ENCODE peak calls at places on chromosomes 3 and 15, in six cellular contexts. L is heart left ventricle, F is Peyer's patch, G is lower leg skin, A is ovary, N is endothelial cell of umbilical vein. Y is an unnamed sample.
A peak's percentile ranks its signal among the peaks of the same experiment; 100 is the strongest.

GRCh38 chr3:45078910-45079522 is 52.9 kb downstream of the CLEC3B start:
- DNase-seq in A (no peak), G (no peak), L (no peak), N (no peak), F (no peak), Y (peak; percentile 17)

GRCh38 chr15:92020765-92021164 is 167.3 kb downstream of the SLCO3A1 start:
- DNase-seq in A (no peak), F (no peak), N (no peak), L (no peak), G (no peak), Y (no peak)

GRCh38 chr3:193546129-193546528 is 8.6 kb downstream of the ATP13A4 start:
- DNase-seq in A (no peak), L (no peak), G (no peak), F (no peak), N (no peak), Y (no peak)

GRCh38 chr3:43091481-43091880 is 14.4 kb downstream of the POMGNT2 start:
- DNase-seq in L (no peak), A (no peak), F (no peak), G (no peak), N (no peak), Y (no peak)

GRCh38 chr3:45575491-45575923 is 19.0 kb upstream of the LIMD1 start:
- DNase-seq in L (no peak), N (no peak), A (no peak), F (no peak), G (no peak), Y (no peak)

GRCh38 chr15:71366522-71366921 is 251.3 kb downstream of the THSD4 start:
- DNase-seq in F (no peak), L (no peak), N (no peak), A (no peak), G (no peak), Y (no peak)

GRCh38 chr15:101024709-101025108 is 105.6 kb downstream of the LRRK1 start:
- DNase-seq in A (peak; percentile 8), L (peak; percentile 14), F (peak; percentile 6), N (no peak), G (peak; percentile 64), Y (no peak)

GRCh38 chr15:65595960-65596359 is 15.0 kb downstream of the INTS14 start:
- DNase-seq in N (peak; percentile 23), L (no peak), G (no peak), F (no peak), A (no peak), Y (peak; percentile 13)

GRCh38 chr15:57647071-57647790 is 55.5 kb downstream of the MYZAP start:
- DNase-seq in G (no peak), L (no peak), A (no peak), N (peak; percentile 77), F (no peak), Y (no peak)

GRCh38 chr3:49461443-49462171 is 8.5 kb upstream of the DAG1 start:
- DNase-seq in F (no peak), A (no peak), N (no peak), L (no peak), G (no peak), Y (no peak)

GRCh38 chr3:68832680-68833079 is 99.7 kb downstream of the TAFA4 start:
- DNase-seq in N (no peak), F (no peak), G (no peak), L (no peak), A (no peak), Y (no peak)
- TF ChIP-seq POLR2A in N (no peak), F (no peak), G (no peak), L (no peak), A (no peak), Y (no peak)

GRCh38 chr15:43777293-43777819 is 590 bp upstream of the ELL3 start:
- DNase-seq in N (peak; percentile 87), F (peak; percentile 77), G (peak; percentile 97), L (peak; percentile 82), A (peak; percentile 75), Y (peak; percentile 92)

GRCh38 chr15:43776101-43776717 is 557 bp downstream of the ELL3 start:
- DNase-seq in L (peak; percentile 39), F (peak; percentile 87), G (peak; percentile 91), N (no peak), A (peak; percentile 43), Y (no peak)

GRCh38 chr15:43779016-43779415 is 2.2 kb upstream of the ELL3 start:
- DNase-seq in F (no peak), A (no peak), N (no peak), L (no peak), G (no peak), Y (no peak)

GRCh38 chr15:43775411-43775965 is 1.3 kb downstream of the ELL3 start:
- DNase-seq in F (no peak), G (no peak), A (peak; percentile 50), N (peak; percentile 45), L (peak; percentile 31), Y (peak; percentile 42)

DNA sequence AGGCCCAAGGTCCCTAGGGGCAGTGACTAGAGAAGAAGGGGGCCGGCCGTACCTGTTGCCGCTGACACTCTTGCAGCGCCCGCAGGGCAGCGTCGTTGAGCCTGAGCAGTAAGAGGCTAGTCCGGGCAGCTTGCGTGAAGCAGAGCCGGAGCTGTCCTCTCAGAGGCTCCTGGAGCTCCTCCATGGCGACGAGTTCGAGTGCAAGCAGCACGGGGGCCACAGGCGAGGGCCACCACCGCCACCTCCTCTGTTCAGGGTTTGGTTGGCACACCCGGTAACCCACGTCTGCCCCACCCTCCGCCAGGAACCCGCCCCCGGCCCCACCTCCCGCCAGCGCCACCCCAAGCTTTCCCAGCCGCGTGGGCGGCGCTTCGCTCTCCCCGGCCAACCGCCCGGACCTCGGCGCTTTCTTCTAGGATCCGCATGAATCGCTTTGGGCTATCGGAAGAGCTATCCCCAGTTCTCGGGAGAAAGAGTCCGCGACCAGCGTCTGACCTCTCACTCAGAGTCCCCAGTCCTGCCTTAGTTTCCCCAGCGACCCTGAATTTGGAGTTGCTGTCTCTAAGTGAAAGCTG is at the start of gene ELL3:
- DNase-seq in L (peak; percentile 81), N (no peak), A (peak; percentile 71), G (peak; percentile 94), F (peak; percentile 87), Y (peak; percentile 89)
- TF ChIP-seq POLR2A in L (peak; percentile 18), N (peak; percentile 52), A (no peak), G (no peak), F (peak; percentile 93), Y (no peak)

GRCh38 chr15:90956551-90957104 is 1.9 kb downstream of the RCCD1 start:
- DNase-seq in A (peak; percentile 73), N (peak; percentile 79), G (peak; percentile 96), F (peak; percentile 69), L (peak; percentile 80), Y (peak; percentile 86)
- TF ChIP-seq POLR2A in A (no peak), N (peak; percentile 13), G (no peak), F (no peak), L (no peak), Y (no peak)

GRCh38 chr3:13016726-13017255 is 56.4 kb downstream of the IQSEC1 start:
- DNase-seq in G (no peak), L (no peak), N (no peak), F (no peak), A (no peak), Y (peak; percentile 64)

GRCh38 chr3:13013994-13014754 is 59.1 kb downstream of the IQSEC1 start:
- DNase-seq in L (no peak), G (no peak), F (peak; percentile 47), A (no peak), N (no peak), Y (peak; percentile 23)

GRCh38 chr3:13014755-13015285 is 58.4 kb downstream of the IQSEC1 start:
- DNase-seq in A (no peak), L (no peak), N (no peak), F (no peak), G (no peak), Y (peak; percentile 22)

GRCh38 chr3:13016083-13016725 is 57.0 kb downstream of the IQSEC1 start:
- DNase-seq in G (peak; percentile 91), L (peak; percentile 75), A (no peak), N (no peak), F (peak; percentile 86), Y (peak; percentile 71)

DNA sequence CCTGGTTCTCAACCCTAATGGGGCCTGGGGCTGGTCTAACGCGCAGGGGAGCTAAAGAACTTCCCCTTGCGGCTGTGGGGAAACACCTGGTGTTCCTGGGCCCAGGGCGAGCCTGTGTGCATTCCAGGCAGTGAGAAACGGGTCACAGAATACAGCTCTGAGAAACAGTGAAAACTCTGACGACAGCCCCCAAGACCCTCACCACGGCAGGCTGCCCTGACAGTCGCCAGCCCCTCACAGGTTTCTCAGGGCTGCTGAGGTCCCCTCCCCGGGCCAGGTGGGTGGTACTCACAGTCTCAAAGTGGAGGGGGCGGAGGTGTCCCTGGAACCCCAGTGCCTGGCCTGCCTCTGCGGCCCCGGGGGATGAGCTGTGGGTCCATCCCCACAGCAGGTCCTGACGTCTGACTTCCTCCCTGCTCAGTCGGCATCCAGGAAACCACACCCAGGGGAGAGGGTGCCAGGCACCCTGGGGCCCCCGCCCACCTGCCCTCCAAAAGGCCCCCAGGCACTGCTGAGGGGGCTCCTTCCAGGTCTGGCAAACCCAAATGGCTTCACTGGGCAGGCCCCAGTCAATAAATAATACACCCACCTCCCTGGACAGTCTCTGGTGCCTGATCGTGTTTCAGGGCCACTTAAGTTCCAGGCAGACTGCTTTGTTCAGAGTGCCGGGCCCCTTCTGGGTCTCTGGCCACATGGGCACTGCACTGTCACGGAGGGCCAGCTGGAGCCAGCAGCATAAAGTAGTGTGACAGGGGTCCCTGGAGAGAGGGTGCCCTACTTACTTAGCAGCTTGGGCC is 57.7 kb downstream of the IQSEC1 start:
- DNase-seq in F (peak; percentile 81), N (no peak), L (peak; percentile 65), G (no peak), A (no peak), Y (peak; percentile 39)
- TF ChIP-seq POLR2A in F (no peak), N (no peak), L (no peak), G (no peak), A (no peak), Y (peak; percentile 62)

GRCh38 chr3:122576174-122576940 is 1.1 kb upstream of the PARP15 start:
- DNase-seq in F (peak; percentile 73), N (no peak), A (no peak), G (no peak), L (no peak), Y (no peak)
- TF ChIP-seq POLR2A in F (no peak), N (no peak), A (no peak), G (no peak), L (no peak), Y (no peak)

GRCh38 chr3:13388816-13389215 is 31.3 kb downstream of the NUP210 start:
- DNase-seq in G (no peak), L (no peak), F (no peak), N (no peak), A (no peak), Y (no peak)
- TF ChIP-seq POLR2A in G (no peak), L (no peak), F (no peak), N (no peak), A (no peak), Y (no peak)